ENCODE peak calls at places on chromosomes 3 and 15, in five cellular contexts. N, K, L, D and Z are unnamed samples.

GRCh38 chr3:153338487-153338886 is 176.5 kb downstream of the RAP2B start:
- DNase-seq in N (peak), D (no peak), K (no peak), L (no peak), Z (no peak)

GRCh38 chr3:25469609-25470008 is 41.5 kb downstream of the RARB start:
- DNase-seq in L (no peak), N (no peak), D (no peak), K (no peak), Z (no peak)

GRCh38 chr15:59099162-59099685 is 5.7 kb upstream of the CCNB2 start:
- DNase-seq in L (no peak), K (no peak), D (no peak), N (no peak), Z (no peak)

GRCh38 chr3:123186695-123187094 is 15.0 kb upstream of the SEC22A start:
- DNase-seq in L (no peak), K (peak), N (no peak), D (no peak), Z (no peak)

GRCh38 chr15:48806151-48806550 is 4.7 kb downstream of the CEP152 start:
- DNase-seq in K (no peak), L (no peak), N (no peak), D (no peak), Z (no peak)

GRCh38 chr15:42156266-42156922 is at the start of gene PLA2G4F:
- DNase-seq in N (no peak), D (no peak), L (no peak), K (peak), Z (no peak)

GRCh38 chr15:81418427-81418826 is 44.4 kb upstream of the TMC3 start:
- DNase-seq in D (no peak), K (no peak), L (no peak), N (no peak), Z (no peak)

GRCh38 chr3:16665282-16665741 is 60.1 kb upstream of the DAZL start:
- DNase-seq in L (no peak), D (no peak), K (peak), N (no peak), Z (no peak)

GRCh38 chr15:64842099-64842940 is 605 bp downstream of the PLEKHO2 start:
- DNase-seq in L (no peak), D (no peak), N (no peak), K (peak), Z (no peak)

GRCh38 chr15:56058986-56059385 is 65.6 kb upstream of the NEDD4 start:
- DNase-seq in N (no peak), D (no peak), K (no peak), L (no peak), Z (no peak)

GRCh38 chr3:66363133-66363532 is 137.7 kb downstream of the LRIG1 start:
- DNase-seq in K (no peak), N (no peak), L (no peak), D (no peak), Z (peak)

GRCh38 chr3:53114412-53115074 is 15.7 kb downstream of the RFT1 start:
- DNase-seq in K (peak), L (no peak), D (peak), N (no peak), Z (no peak)

GRCh38 chr15:91214675-91215590 is 114.9 kb downstream of the SV2B start:
- DNase-seq in K (no peak), L (no peak), N (no peak), D (no peak), Z (no peak)

GRCh38 chr15:70955151-70955550 is 62.5 kb downstream of the LRRC49 start:
- DNase-seq in N (no peak), D (no peak), L (no peak), K (no peak), Z (no peak)

GRCh38 chr3:155560594-155560993 is 184.3 kb downstream of the PLCH1 start:
- DNase-seq in D (peak), N (no peak), K (peak), L (no peak), Z (peak)

GRCh38 chr3:17969244-17969643 is 226.8 kb upstream of the TBC1D5 start:
- DNase-seq in D (no peak), K (no peak), N (no peak), L (no peak), Z (no peak)

GRCh38 chr3:54955941-54956340 is 28.1 kb upstream of the LRTM1 start:
- DNase-seq in N (no peak), L (no peak), D (no peak), K (no peak), Z (no peak)

GRCh38 chr3:47430606-47431005 is 45.1 kb downstream of the SCAP start:
- DNase-seq in L (no peak), D (no peak), K (no peak), N (no peak), Z (no peak)

GRCh38 chr3:195907730-195908438 is 467 bp downstream of the TNK2 start:
- DNase-seq in K (peak), D (no peak), L (no peak), N (no peak), Z (no peak)

GRCh38 chr15:47718474-47719440 is 1.5 kb downstream of the SEMA6D start:
- DNase-seq in K (peak), N (no peak), D (no peak), L (no peak), Z (no peak)

GRCh38 chr15:73357999-73358665 is 10.6 kb downstream of the HCN4 start:
- DNase-seq in N (no peak), D (no peak), L (peak), K (no peak), Z (no peak)

GRCh38 chr15:40282870-40283614 is at the start of gene ANKRD63:
- DNase-seq in K (peak), D (no peak), N (no peak), L (no peak), Z (no peak)

GRCh38 chr15:70533931-70534742 is 229.2 kb downstream of the UACA start:
- DNase-seq in L (no peak), N (no peak), K (peak), D (no peak), Z (no peak)

GRCh38 chr3:4825572-4826236 is 153.5 kb upstream of the BHLHE40 start:
- DNase-seq in N (no peak), K (no peak), L (no peak), D (no peak), Z (no peak)

GRCh38 chr15:72340366-72340765 is 20.4 kb upstream of the CELF6 start:
- DNase-seq in K (no peak), L (no peak), D (no peak), N (no peak), Z (no peak)

DNA sequence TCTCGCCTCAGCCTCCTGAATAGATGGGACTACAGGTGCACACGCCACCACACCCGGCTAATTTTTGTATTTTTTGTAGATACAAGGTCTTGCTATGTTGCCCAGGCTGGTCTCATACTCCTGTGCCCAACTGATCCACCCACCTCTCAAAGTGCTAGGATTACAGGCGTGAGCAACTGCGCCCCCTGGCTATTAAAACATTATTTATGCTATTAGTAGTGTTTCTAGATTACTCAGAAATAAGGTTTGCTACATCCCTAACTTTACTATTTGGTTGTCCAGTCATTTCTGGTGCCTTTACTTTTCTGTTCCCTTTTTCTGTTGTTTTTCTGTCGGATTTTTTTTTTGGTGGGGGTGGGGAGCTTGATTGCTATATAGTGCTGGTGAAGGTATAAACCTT is 393.6 kb upstream of the TPM1 start:
- DNase-seq in D (no peak), K (peak), N (no peak), L (no peak), Z (no peak)
- TF ChIP-seq CTCF in D (peak), K (peak), N (peak), L (no peak), Z (peak)

GRCh38 chr3:10887015-10887414 is 71.0 kb downstream of the SLC6A11 start:
- DNase-seq in L (no peak), D (no peak), N (no peak), K (no peak), Z (no peak)

GRCh38 chr3:10882851-10883250 is 66.8 kb downstream of the SLC6A11 start:
- DNase-seq in D (no peak), L (no peak), K (no peak), N (no peak), Z (no peak)

GRCh38 chr3:10888523-10889081 is 72.6 kb downstream of the SLC6A11 start:
- DNase-seq in L (no peak), K (peak), D (no peak), N (no peak), Z (no peak)

GRCh38 chr3:10889206-10889960 is 73.4 kb downstream of the SLC6A11 start:
- DNase-seq in K (no peak), L (no peak), D (peak), N (no peak), Z (no peak)

DNA sequence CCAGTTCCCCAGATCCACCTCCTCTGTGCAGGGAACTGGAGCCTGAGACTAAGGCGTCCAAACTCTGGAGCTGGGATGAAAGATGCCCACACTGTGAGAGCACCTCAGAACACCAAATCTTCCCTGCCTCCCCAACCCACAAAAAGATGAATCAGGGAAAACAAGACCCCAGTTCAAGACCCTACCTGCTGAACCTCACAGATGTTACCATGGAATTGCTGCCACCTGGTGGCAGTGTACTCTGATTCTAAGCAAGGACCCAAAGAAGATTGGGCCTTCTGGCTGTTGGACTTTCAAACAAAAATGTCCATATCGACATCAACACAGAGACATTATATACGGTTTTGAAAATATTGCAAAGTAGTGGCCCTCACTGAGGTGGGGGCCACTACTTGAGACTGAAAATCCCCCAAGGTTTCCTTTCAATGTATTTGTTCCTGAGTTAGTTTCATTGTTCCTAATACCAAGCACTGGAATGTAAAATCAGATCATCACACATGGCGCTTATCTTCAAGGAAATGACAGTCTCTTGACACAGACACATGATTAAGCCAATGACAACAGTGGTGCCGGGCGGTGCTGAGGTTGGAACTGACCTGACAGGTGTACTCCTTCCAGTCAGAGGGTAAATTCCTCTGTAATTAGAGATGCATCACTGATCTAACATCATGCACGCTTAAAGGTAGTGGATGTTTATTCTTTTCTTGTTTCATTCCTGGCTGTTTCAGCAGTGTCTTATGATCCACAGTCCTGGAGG is 67.6 kb downstream of the SLC6A11 start:
- DNase-seq in N (no peak), L (no peak), D (no peak), K (peak), Z (no peak)
- TF ChIP-seq CTCF in N (peak), L (peak), D (peak), K (peak), Z (peak)

DNA sequence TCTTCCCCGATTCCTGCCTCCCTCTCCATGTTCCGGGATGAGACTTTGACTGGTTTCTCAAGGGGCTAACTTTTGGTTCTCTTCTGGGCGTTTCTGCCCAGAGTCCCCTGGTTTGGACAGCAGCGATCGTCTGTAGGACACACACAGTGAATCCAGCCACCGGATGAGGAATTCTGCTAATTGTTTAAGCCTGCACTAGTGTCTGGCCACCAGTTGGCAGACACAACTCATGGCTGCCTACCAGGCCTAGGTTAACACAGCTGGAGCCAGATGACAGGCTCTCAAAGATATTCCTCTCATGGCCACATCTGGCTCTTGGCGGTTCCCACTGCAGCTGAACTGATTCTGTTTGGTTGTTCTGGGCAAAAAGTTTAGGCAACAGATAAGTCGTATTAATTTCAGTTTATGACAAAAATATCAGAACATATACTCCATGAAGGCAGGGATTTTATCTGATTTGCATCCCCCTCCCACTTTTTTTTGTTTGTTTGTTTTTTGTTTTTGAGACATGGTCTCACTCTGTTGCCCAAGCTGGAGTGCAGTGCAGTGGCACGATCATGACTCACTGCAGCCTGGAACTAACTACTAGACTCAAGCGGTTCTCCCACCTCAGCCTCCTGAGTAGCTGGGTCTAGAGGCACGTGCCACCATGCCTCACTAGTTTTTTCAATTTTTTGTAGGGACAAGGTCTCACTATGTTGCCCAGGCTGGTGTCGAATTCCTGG is 272.8 kb downstream of the FOXP1 start:
- DNase-seq in K (no peak), N (no peak), L (no peak), D (no peak), Z (no peak)
- TF ChIP-seq CTCF in K (peak), N (peak), L (no peak), D (no peak), Z (no peak)

DNA sequence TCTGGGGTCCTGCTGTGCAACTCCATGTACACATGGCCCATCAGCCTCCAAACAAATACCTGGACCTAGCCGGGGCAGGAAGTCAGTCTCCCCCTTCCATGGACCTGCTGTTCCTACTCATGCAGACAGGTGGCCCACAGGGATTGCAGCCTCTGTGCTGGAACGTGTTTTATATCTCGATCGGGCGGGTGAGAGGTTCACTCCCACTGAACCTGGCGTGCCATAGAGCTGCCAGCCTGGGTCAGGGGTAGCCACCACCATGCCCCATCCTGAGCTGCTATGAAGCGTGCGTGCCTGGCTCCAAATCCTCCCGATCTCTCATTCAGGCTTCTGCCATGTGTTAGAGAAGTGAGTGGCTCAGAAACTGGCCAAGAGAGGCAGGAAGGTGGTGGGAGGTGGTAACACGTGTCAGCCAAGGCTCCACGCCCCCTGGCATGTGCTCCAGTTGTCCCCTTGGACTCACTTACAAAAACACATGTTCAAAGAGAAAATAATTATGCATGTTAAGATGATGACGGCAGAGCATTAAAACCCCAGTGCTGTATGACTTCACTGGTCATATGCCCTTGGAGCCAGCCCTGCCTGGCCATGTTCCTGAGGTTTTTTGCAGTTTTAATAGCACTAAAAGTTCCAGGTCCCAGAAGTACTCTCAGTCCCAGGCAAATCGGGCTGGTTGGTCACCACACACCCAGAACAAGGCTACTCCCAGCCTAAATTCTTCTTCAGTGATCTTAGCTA is 30.6 kb downstream of the CTSH start:
- DNase-seq in L (no peak), N (no peak), D (no peak), K (no peak), Z (peak)
- TF ChIP-seq CTCF in L (peak), N (peak), D (peak), K (peak), Z (peak)